ENCODE peak calls at places on chromosome 20, in five cellular contexts. M, E, H, W and N are unnamed samples.

GRCh38 chr20:59051666-59052065 is 9.1 kb upstream of the PRELID3B start:
- DNase-seq in M (no peak), E (no peak), H (no peak), W (no peak), N (no peak)

GRCh38 chr20:4112490-4113420 is 97.4 kb upstream of the RNF24 start:
- DNase-seq in M (no peak), E (peak; percentile 42), H (no peak), W (peak; percentile 55), N (no peak)

GRCh38 chr20:40175296-40175695 is 513.7 kb downstream of the MAFB start:
- DNase-seq in M (no peak), E (no peak), H (no peak), W (no peak), N (no peak)

GRCh38 chr20:3164763-3165410 is 5.2 kb upstream of the FASTKD5 start:
- DNase-seq in M (no peak), E (no peak), H (no peak), W (no peak), N (no peak)

GRCh38 chr20:33791959-33792597 is 19.1 kb upstream of the CHMP4B start:
- DNase-seq in M (peak; percentile 53), E (peak; percentile 87), H (peak; percentile 79), W (peak; percentile 53), N (peak; percentile 76)

GRCh38 chr20:57761413-57761734 is 51.6 kb upstream of the PMEPA1 start:
- DNase-seq in M (no peak), E (no peak), H (no peak), W (no peak), N (no peak)

GRCh38 chr20:63967330-63968135 is 2.2 kb downstream of the ZNF512B start:
- DNase-seq in M (no peak), E (no peak), H (peak; percentile 68), W (no peak), N (peak; percentile 2)

GRCh38 chr20:61387204-61387958 is 135.3 kb downstream of the CDH4 start:
- DNase-seq in M (peak; percentile 52), E (peak; percentile 87), H (no peak), W (peak; percentile 35), N (peak; percentile 30)

GRCh38 chr20:40633123-40633850 is 55.7 kb downstream of the MAFB start:
- DNase-seq in M (no peak), E (no peak), H (no peak), W (peak; percentile 21), N (no peak)

GRCh38 chr20:55893031-55893430 is 112.3 kb downstream of the CBLN4 start:
- DNase-seq in M (no peak), E (no peak), H (no peak), W (no peak), N (no peak)

GRCh38 chr20:57663241-57663640 is 43.0 kb upstream of the ZBP1 start:
- DNase-seq in M (peak; percentile 3), E (peak; percentile 16), H (peak; percentile 55), W (no peak), N (peak; percentile 36)

GRCh38 chr20:62795023-62795761 is 1.1 kb upstream of the MRGBP start:
- DNase-seq in M (peak; percentile 90), E (peak; percentile 79), H (peak; percentile 93), W (no peak), N (peak; percentile 82)

GRCh38 chr20:63205896-63206295 is 10.0 kb downstream of the YTHDF1 start:
- DNase-seq in M (no peak), E (no peak), H (no peak), W (no peak), N (peak; percentile 33)

DNA sequence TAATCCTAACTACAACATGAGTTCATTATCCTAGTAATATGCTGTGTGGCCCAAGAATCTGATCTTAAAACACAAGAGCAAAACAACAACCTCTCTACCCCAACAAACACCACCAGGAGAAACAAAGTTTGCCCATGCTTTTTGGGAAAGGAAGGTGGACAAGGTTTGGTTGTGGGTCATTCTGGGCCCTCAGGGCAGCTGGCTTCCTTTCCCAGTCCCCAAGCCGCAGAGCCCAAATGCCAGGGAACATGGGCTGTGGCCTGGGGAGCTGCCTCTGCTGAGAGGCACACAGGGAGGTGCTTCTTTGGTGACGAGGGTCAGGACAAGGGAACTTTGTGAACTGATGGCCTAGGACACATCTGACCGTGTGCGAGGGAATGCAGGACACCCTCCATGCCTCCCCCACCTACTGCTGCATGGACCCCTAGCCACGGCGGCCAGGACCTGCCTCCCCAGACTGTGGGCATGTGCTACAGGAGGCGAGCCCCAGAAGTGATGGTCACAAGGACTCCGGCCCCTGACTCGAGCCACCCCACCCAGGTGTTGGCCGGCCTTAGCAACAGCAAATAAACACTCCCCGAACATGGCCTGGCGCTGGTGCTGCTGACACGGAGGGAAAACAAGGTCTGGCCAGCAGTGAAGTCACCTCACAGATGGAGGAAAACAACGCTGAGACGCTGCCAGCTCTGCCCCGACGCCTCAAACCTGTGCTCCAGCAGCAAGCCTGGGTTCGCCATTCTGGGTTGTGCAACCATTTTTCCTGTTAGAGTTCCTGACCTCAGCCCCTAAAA is 55.6 kb downstream of the RRBP1 start:
- DNase-seq in M (no peak), E (no peak), H (peak; percentile 44), W (no peak), N (peak; percentile 61)
- H3K4me3 ChIP-seq in M (no peak overlapping the region), E (no peak overlapping the region), H (no peak overlapping the region), W (no peak overlapping the region), N (no peak overlapping the region)

GRCh38 chr20:32509639-32510066 is 75.5 kb downstream of the NOL4L start:
- DNase-seq in M (no peak), E (peak; percentile 75), H (no peak), W (no peak), N (no peak)

GRCh38 chr20:32511358-32512046 is 73.6 kb downstream of the NOL4L start:
- DNase-seq in M (no peak), E (no peak), H (no peak), W (no peak), N (peak; percentile 15)

GRCh38 chr20:32510601-32511357 is 74.4 kb downstream of the NOL4L start:
- DNase-seq in M (no peak), E (no peak), H (no peak), W (no peak), N (peak; percentile 33)

GRCh38 chr20:32508775-32509119 is 76.4 kb downstream of the NOL4L start:
- DNase-seq in M (no peak), E (no peak), H (no peak), W (no peak), N (peak; percentile 3)

DNA sequence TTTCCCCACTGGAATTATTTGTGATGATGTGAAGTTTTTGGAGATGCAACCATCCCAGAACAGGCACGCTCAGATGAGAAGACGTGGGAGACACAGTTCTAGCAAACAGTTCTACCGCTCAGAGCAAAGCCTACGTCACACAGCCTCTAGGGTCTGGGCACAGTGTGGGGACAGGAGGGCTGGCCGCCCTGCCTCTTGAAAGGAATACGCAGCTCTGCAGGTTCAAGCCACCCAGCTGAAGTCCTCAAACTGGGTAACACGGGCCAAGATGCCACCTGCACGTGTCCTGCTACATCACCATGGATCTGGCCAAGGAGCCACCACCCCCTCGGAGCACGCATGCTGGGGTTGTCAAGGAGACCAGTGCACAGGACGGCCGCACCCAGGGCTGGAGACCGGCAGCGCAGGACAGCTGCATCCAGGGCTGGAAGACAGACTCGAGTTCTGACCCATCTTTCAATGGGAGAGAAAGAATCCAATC is 75.0 kb downstream of the NOL4L start:
- DNase-seq in M (no peak), E (no peak), H (no peak), W (no peak), N (no peak)
- TF ChIP-seq CTCF in M (no peak), E (no peak), H (no peak), W (no peak), N (no peak)

GRCh38 chr20:53945478-53945877 is 124.9 kb downstream of the BCAS1 start:
- DNase-seq in M (no peak), E (no peak), H (no peak), W (no peak), N (no peak)

GRCh38 chr20:53942973-53943372 is 127.4 kb downstream of the BCAS1 start:
- DNase-seq in M (no peak), E (no peak), H (no peak), W (no peak), N (no peak)

GRCh38 chr20:53942121-53942816 is 128.1 kb downstream of the BCAS1 start:
- DNase-seq in M (peak; percentile 35), E (no peak), H (no peak), W (no peak), N (no peak)

GRCh38 chr20:53944796-53945195 is 125.6 kb downstream of the BCAS1 start:
- DNase-seq in M (no peak), E (no peak), H (no peak), W (no peak), N (no peak)

DNA sequence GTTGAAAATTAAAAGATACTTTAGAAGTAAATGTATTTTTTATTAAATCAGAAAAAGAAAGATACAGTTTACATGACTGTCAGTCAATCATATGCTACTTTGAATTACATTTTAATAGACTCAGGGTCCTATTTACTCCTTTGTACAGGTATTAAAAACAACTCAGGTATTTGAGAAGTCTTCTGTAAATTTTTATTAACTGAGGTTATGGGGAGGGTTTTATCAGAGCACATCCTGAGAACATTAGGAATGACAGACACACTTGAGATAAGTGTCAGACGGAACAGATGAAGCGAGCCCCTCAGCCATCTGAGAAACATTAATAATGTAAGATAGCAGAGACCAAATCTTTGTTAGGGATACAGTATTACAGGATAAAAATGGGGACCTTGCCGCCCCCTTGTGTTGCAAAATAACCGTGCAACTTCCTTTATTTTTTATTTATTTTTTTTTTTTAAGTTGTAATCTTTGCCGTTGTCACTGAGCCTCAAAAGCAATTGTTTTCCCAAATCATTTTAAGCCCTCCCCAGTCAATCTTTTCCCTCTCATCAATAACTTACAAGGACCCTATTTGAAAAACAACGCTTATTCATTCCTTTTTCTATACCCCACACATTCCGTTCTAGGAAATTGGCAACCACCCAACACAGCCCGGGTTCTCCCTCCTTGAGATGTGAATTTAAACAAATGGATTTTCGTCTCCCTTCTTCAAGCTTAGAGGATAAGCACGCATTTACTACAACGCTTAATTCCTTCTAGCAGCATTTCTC is 126.7 kb downstream of the BCAS1 start:
- DNase-seq in M (peak; percentile 42), E (peak; percentile 68), H (no peak), W (no peak), N (no peak)
- H3K4me1 ChIP-seq in M (peaks cover 33% of the 10 kb centered on the region), E (peaks cover 13% of the 10 kb centered on the region), H (peaks cover 66% of the 10 kb centered on the region), W (peaks cover 6% of the 10 kb centered on the region), N (peaks cover 22% of the 10 kb centered on the region)

GRCh38 chr20:50416269-50416863 is 93.8 kb upstream of the PTPN1 start:
- DNase-seq in M (no peak), E (no peak), H (no peak), W (no peak), N (no peak)
- H3K4me3 ChIP-seq in M (no peak overlapping the region), E (no peak overlapping the region), H (no peak overlapping the region), W (no peak overlapping the region), N (no peak overlapping the region)

DNA sequence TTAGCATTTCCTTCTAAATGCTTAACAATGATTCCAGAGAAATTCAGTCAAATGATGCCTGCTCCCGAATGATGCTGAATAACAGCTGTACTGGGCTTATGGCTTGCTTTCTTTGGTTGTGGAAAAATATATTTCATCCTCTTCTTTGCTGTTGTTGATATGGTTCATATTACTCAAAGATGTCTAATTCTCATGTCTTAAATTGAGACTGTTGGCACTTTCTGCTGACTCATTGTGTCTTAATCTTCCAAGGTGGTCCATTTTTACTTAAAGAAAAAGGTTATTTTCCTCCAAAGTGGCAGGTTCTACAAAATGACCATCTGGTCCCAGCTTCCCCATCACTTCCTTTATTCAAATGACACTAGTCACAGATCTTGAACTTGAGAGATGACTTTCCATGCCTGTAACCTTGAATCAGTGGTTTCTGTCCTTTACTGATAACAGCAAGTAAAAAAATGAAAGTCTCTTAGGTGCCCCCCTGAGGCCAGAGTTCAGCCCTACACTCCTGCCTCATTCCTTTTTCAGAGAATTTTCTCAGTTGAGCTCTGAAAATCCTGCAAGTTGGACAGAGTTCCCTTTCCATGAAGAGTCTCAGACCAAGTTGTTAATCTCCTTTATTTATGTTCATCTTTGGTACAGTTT is 6.9 kb downstream of the SNAP25 start:
- DNase-seq in M (peak; percentile 37), E (peak; percentile 34), H (no peak), W (no peak), N (no peak)
- TF ChIP-seq CTCF in M (peak; percentile 70), E (peak; percentile 53), H (no peak), W (no peak), N (no peak)